ENCODE peak calls at places on chromosomes 3 and 15, in four cellular contexts. One of them, this sample, is unnamed.

GRCh38 chr3:48897401-48898376 is 993 bp downstream of the SLC25A20 start:
- DNase-seq in mammary epithelial cell: no peak
- DNase-seq in keratinocyte: no peak
- DNase-seq in K562: no peak
- DNase-seq in this sample: peak; percentile 45

GRCh38 chr15:28109626-28110415 is 10.7 kb upstream of the OCA2 start:
- DNase-seq in keratinocyte: no peak
- DNase-seq in K562: no peak
- DNase-seq in mammary epithelial cell: no peak
- DNase-seq in this sample: peak; percentile 47

GRCh38 chr15:41607033-41607432 is 48.0 kb downstream of the TYRO3 start:
- DNase-seq in mammary epithelial cell: peak; percentile 63
- DNase-seq in K562: no peak
- DNase-seq in keratinocyte: no peak
- DNase-seq in this sample: no peak

GRCh38 chr15:38299216-38299615 is 46.6 kb downstream of the SPRED1 start:
- DNase-seq in K562: no peak
- DNase-seq in mammary epithelial cell: no peak
- DNase-seq in keratinocyte: no peak
- DNase-seq in this sample: no peak

GRCh38 chr3:32813180-32813579 is 4.6 kb upstream of the TRIM71 start:
- DNase-seq in mammary epithelial cell: no peak
- DNase-seq in K562: no peak
- DNase-seq in keratinocyte: no peak
- DNase-seq in this sample: no peak

GRCh38 chr3:71243230-71243629 is 340.3 kb downstream of the FOXP1 start:
- DNase-seq in mammary epithelial cell: no peak
- DNase-seq in keratinocyte: no peak
- DNase-seq in K562: no peak
- DNase-seq in this sample: no peak

GRCh38 chr3:123071581-123071980 is 4.8 kb downstream of the PDIA5 start:
- DNase-seq in keratinocyte: no peak
- DNase-seq in K562: no peak
- DNase-seq in mammary epithelial cell: no peak
- DNase-seq in this sample: peak; percentile 38

GRCh38 chr3:192892981-192893827 is 24.5 kb downstream of the MB21D2 start:
- DNase-seq in keratinocyte: no peak
- DNase-seq in K562: no peak
- DNase-seq in mammary epithelial cell: no peak
- DNase-seq in this sample: peak; percentile 83

GRCh38 chr3:188916934-188917391 is 254.8 kb upstream of the TPRG1 start:
- DNase-seq in K562: no peak
- DNase-seq in mammary epithelial cell: no peak
- DNase-seq in keratinocyte: no peak
- DNase-seq in this sample: no peak

GRCh38 chr3:176964656-176965055 is 232.6 kb downstream of the TBL1XR1 start:
- DNase-seq in K562: no peak
- DNase-seq in keratinocyte: no peak
- DNase-seq in mammary epithelial cell: peak; percentile 17
- DNase-seq in this sample: no peak

GRCh38 chr3:44893097-44893496 is 18.7 kb downstream of the TGM4 start:
- DNase-seq in mammary epithelial cell: peak; percentile 89
- DNase-seq in keratinocyte: no peak
- DNase-seq in K562: no peak
- DNase-seq in this sample: no peak

GRCh38 chr3:12582730-12583129 is 25.8 kb downstream of the MKRN2 start:
- DNase-seq in K562: no peak
- DNase-seq in keratinocyte: no peak
- DNase-seq in mammary epithelial cell: no peak
- DNase-seq in this sample: no peak

GRCh38 chr3:161576733-161577510 is 80.3 kb downstream of the OTOL1 start:
- DNase-seq in keratinocyte: no peak
- DNase-seq in mammary epithelial cell: no peak
- DNase-seq in K562: no peak
- DNase-seq in this sample: no peak

GRCh38 chr3:10248984-10249748 is 907 bp downstream of the TATDN2 start:
- DNase-seq in keratinocyte: no peak
- DNase-seq in mammary epithelial cell: peak; percentile 36
- DNase-seq in K562: peak; percentile 71
- DNase-seq in this sample: peak; percentile 72

GRCh38 chr15:69729167-69729748 is 276.6 kb downstream of the RPLP1 start:
- DNase-seq in mammary epithelial cell: no peak
- DNase-seq in keratinocyte: no peak
- DNase-seq in K562: peak; percentile 57
- DNase-seq in this sample: peak; percentile 86

GRCh38 chr3:141485578-141486415 is 1.0 kb upstream of the RASA2 start:
- DNase-seq in keratinocyte: peak; percentile 42
- DNase-seq in mammary epithelial cell: peak; percentile 84
- DNase-seq in K562: peak; percentile 17
- DNase-seq in this sample: no peak

GRCh38 chr15:38559908-38560307 is 4.7 kb downstream of the RASGRP1 start:
- DNase-seq in keratinocyte: no peak
- DNase-seq in mammary epithelial cell: no peak
- DNase-seq in K562: no peak
- DNase-seq in this sample: no peak

GRCh38 chr3:100073555-100074307 is 40.6 kb downstream of the FILIP1L start:
- DNase-seq in mammary epithelial cell: no peak
- DNase-seq in K562: no peak
- DNase-seq in keratinocyte: no peak
- DNase-seq in this sample: peak; percentile 65

GRCh38 chr15:44782516-44782915 is 46.2 kb downstream of the TRIM69 start:
- DNase-seq in keratinocyte: no peak
- DNase-seq in mammary epithelial cell: peak; percentile 31
- DNase-seq in K562: no peak
- DNase-seq in this sample: no peak

GRCh38 chr3:45904931-45905330 is 18.6 kb downstream of the CCR9 start:
- DNase-seq in K562: no peak
- DNase-seq in mammary epithelial cell: no peak
- DNase-seq in keratinocyte: no peak
- DNase-seq in this sample: no peak

GRCh38 chr3:183664913-183665381 is 29.5 kb downstream of the KLHL24 start:
- DNase-seq in mammary epithelial cell: peak; percentile 90
- DNase-seq in keratinocyte: no peak
- DNase-seq in K562: no peak
- DNase-seq in this sample: no peak

GRCh38 chr15:33132722-33133345 is 61.7 kb downstream of the FMN1 start:
- DNase-seq in K562: peak; percentile 33
- DNase-seq in mammary epithelial cell: peak; percentile 92
- DNase-seq in keratinocyte: peak; percentile 90
- DNase-seq in this sample: peak; percentile 80

GRCh38 chr15:36951747-36952247 is 148.6 kb downstream of the MEIS2 start:
- DNase-seq in K562: peak; percentile 8
- DNase-seq in mammary epithelial cell: peak; percentile 11
- DNase-seq in keratinocyte: no peak
- DNase-seq in this sample: no peak

GRCh38 chr3:188178293-188178950 is 24.5 kb downstream of the LPP start:
- DNase-seq in K562: no peak
- DNase-seq in mammary epithelial cell: no peak
- DNase-seq in keratinocyte: no peak
- DNase-seq in this sample: no peak

GRCh38 chr3:53103566-53104296 is 26.5 kb downstream of the RFT1 start:
- DNase-seq in keratinocyte: no peak
- DNase-seq in mammary epithelial cell: no peak
- DNase-seq in K562: no peak
- DNase-seq in this sample: no peak

GRCh38 chr3:124766113-124767095 is 36.2 kb downstream of the UMPS start:
- DNase-seq in keratinocyte: no peak
- DNase-seq in K562: no peak
- DNase-seq in mammary epithelial cell: no peak
- DNase-seq in this sample: peak; percentile 32

GRCh38 chr3:110106805-110107204 is 769.5 kb upstream of the DPPA4 start:
- DNase-seq in K562: no peak
- DNase-seq in keratinocyte: no peak
- DNase-seq in mammary epithelial cell: peak; percentile 23
- DNase-seq in this sample: no peak

GRCh38 chr3:30691249-30691880 is 85.0 kb downstream of the TGFBR2 start:
- DNase-seq in mammary epithelial cell: no peak
- DNase-seq in K562: no peak
- DNase-seq in keratinocyte: no peak
- DNase-seq in this sample: no peak

GRCh38 chr3:50450135-50450911 is 53.1 kb downstream of the CACNA2D2 start:
- DNase-seq in K562: peak; percentile 20
- DNase-seq in mammary epithelial cell: no peak
- DNase-seq in keratinocyte: no peak
- DNase-seq in this sample: peak; percentile 74

GRCh38 chr15:68431037-68431791 is 749 bp downstream of the ITGA11 start:
- DNase-seq in K562: no peak
- DNase-seq in keratinocyte: no peak
- DNase-seq in mammary epithelial cell: peak; percentile 4
- DNase-seq in this sample: peak; percentile 78

GRCh38 chr3:107897471-107898180 is 193.2 kb downstream of the CD47 start:
- DNase-seq in mammary epithelial cell: peak; percentile 33
- DNase-seq in keratinocyte: no peak
- DNase-seq in K562: no peak
- DNase-seq in this sample: no peak

GRCh38 chr15:44666208-44667038 is 3.0 kb upstream of the SPG11 start:
- DNase-seq in K562: no peak
- DNase-seq in mammary epithelial cell: no peak
- DNase-seq in keratinocyte: no peak
- DNase-seq in this sample: no peak

GRCh38 chr3:85912981-85913380 is 954.2 kb downstream of the CADM2 start:
- DNase-seq in K562: no peak
- DNase-seq in mammary epithelial cell: peak; percentile 16
- DNase-seq in keratinocyte: no peak
- DNase-seq in this sample: no peak

GRCh38 chr3:155604126-155604525 is 140.7 kb downstream of the PLCH1 start:
- DNase-seq in K562: no peak
- DNase-seq in mammary epithelial cell: no peak
- DNase-seq in keratinocyte: no peak
- DNase-seq in this sample: no peak

GRCh38 chr3:132317229-132317948 is at the start of gene ACP3:
- DNase-seq in keratinocyte: no peak
- DNase-seq in K562: no peak
- DNase-seq in mammary epithelial cell: peak; percentile 76
- DNase-seq in this sample: peak; percentile 66

GRCh38 chr3:61005591-61005990 is 245.7 kb downstream of the FHIT start:
- DNase-seq in mammary epithelial cell: no peak
- DNase-seq in keratinocyte: no peak
- DNase-seq in K562: no peak
- DNase-seq in this sample: no peak

DNA sequence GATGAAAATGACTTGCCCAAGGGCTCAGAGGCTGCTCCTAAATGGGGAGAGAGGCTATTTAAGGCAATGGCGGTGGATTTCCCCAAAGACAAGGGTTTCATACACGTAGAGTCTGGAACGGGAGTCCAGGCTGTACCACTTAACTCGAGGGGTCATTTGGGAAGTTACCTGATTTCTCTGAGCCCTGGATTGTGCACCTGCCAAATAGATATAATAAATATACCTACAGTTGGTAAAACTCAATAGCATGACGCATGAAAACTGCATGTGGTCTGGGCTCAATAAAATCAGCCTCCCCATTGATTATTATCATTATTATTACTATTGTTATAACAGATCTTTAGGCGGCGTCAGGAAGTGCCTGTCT is 1.3 kb upstream of the ITPR1 start:
- DNase-seq in K562: no peak
- DNase-seq in keratinocyte: no peak
- DNase-seq in mammary epithelial cell: no peak
- DNase-seq in this sample: no peak
- H3K9ac ChIP-seq in K562: peak overlapping the region; percentile 71
- H3K9ac ChIP-seq in keratinocyte: peak overlapping the region; percentile 90
- H3K9ac ChIP-seq in mammary epithelial cell: peak overlapping the region; percentile 71
- H3K9ac ChIP-seq in this sample: no peak overlapping the region

GRCh38 chr15:35437157-35437556 is 108.8 kb downstream of the DPH6 start:
- DNase-seq in keratinocyte: no peak
- DNase-seq in K562: no peak
- DNase-seq in mammary epithelial cell: no peak
- DNase-seq in this sample: peak; percentile 52

GRCh38 chr15:35431281-35431680 is 114.7 kb downstream of the DPH6 start:
- DNase-seq in K562: no peak
- DNase-seq in mammary epithelial cell: no peak
- DNase-seq in keratinocyte: no peak
- DNase-seq in this sample: no peak

GRCh38 chr15:35439291-35439690 is 106.7 kb downstream of the DPH6 start:
- DNase-seq in K562: no peak
- DNase-seq in mammary epithelial cell: no peak
- DNase-seq in keratinocyte: no peak
- DNase-seq in this sample: no peak

GRCh38 chr15:35440265-35440664 is 105.7 kb downstream of the DPH6 start:
- DNase-seq in keratinocyte: no peak
- DNase-seq in mammary epithelial cell: no peak
- DNase-seq in K562: no peak
- DNase-seq in this sample: no peak

DNA sequence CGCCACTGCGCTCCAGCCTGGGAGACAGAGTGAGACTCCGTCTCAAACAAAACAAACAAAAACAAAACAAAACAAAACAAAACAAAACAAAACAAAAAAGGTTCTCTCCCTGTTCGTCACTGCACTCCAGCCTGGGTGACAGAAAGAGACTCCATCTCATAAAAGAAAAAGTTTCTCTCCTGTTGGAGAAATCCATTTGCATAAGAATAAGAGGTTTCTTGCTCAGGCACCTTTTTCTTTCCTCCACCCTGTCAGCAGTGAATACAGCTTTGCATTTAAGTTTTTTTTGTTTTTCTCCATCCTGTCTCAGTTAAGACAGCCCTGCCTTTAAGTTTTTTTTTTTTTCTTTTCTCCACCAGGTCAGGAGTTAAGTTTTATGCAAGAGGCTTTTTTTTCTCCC is 109.5 kb downstream of the DPH6 start:
- DNase-seq in keratinocyte: no peak
- DNase-seq in mammary epithelial cell: no peak
- DNase-seq in K562: no peak
- DNase-seq in this sample: no peak
- H3K4me3 ChIP-seq in keratinocyte: no peak overlapping the region
- H3K4me3 ChIP-seq in mammary epithelial cell: no peak overlapping the region
- H3K4me3 ChIP-seq in K562: no peak overlapping the region
- H3K4me3 ChIP-seq in this sample: no peak overlapping the region

GRCh38 chr3:62159693-62160092 is 213.7 kb downstream of the FEZF2 start:
- DNase-seq in K562: no peak
- DNase-seq in keratinocyte: no peak
- DNase-seq in mammary epithelial cell: no peak
- DNase-seq in this sample: no peak
- H3K9ac ChIP-seq in K562: no peak overlapping the region
- H3K9ac ChIP-seq in keratinocyte: no peak overlapping the region
- H3K9ac ChIP-seq in mammary epithelial cell: no peak overlapping the region
- H3K9ac ChIP-seq in this sample: no peak overlapping the region

GRCh38 chr3:185744997-185745843 is 79.6 kb downstream of the IGF2BP2 start:
- DNase-seq in K562: no peak
- DNase-seq in mammary epithelial cell: peak; percentile 96
- DNase-seq in keratinocyte: no peak
- DNase-seq in this sample: peak; percentile 47
- H3K4me3 ChIP-seq in K562: no peak overlapping the region
- H3K4me3 ChIP-seq in mammary epithelial cell: no peak overlapping the region
- H3K4me3 ChIP-seq in keratinocyte: peak overlapping the region; percentile 40
- H3K4me3 ChIP-seq in this sample: no peak overlapping the region

This sample was measured in endodermal cell.